ENCODE peak calls at places on chromosome 2, in four cellular contexts. J, N, Z and U are unnamed samples.

GRCh38 chr2:238855891-238856580 is 8.2 kb downstream of the TWIST2 start:
- DNase-seq in J (no peak), N (no peak), Z (no peak), U (no peak)

GRCh38 chr2:61816480-61817355 is 37.1 kb downstream of the FAM161A start:
- DNase-seq in J (no peak), N (no peak), Z (no peak), U (no peak)

GRCh38 chr2:173373286-173373685 is 18.6 kb downstream of the CDCA7 start:
- DNase-seq in J (no peak), N (no peak), Z (no peak), U (no peak)

GRCh38 chr2:128754246-128754724 is 435.6 kb upstream of the HS6ST1 start:
- DNase-seq in J (peak), N (no peak), Z (no peak), U (no peak)

GRCh38 chr2:177289824-177290632 is 25.5 kb upstream of the NFE2L2 start:
- DNase-seq in J (no peak), N (no peak), Z (no peak), U (no peak)

GRCh38 chr2:27148801-27149439 is at the start of gene TCF23:
- DNase-seq in J (no peak), N (no peak), Z (no peak), U (no peak)

GRCh38 chr2:105574796-105575344 is 169.8 kb upstream of the NCK2 start:
- DNase-seq in J (no peak), N (no peak), Z (no peak), U (no peak)

GRCh38 chr2:197863744-197864143 is 59.4 kb downstream of the PLCL1 start:
- DNase-seq in J (no peak), N (no peak), Z (no peak), U (no peak)

GRCh38 chr2:220162320-220162719 is 534.9 kb downstream of the SLC4A3 start:
- DNase-seq in J (no peak), N (no peak), Z (no peak), U (no peak)

GRCh38 chr2:48322251-48322650 is 207.7 kb upstream of the STON1 start:
- DNase-seq in J (no peak), N (no peak), Z (no peak), U (no peak)

GRCh38 chr2:218970916-218971315 is 11.4 kb downstream of the CDK5R2 start:
- DNase-seq in J (no peak), N (peak), Z (no peak), U (no peak)

GRCh38 chr2:188527110-188527509 is 235.4 kb downstream of the GULP1 start:
- DNase-seq in J (peak), N (no peak), Z (no peak), U (no peak)

GRCh38 chr2:131146749-131147148 is 41.6 kb downstream of the PLEKHB2 start:
- DNase-seq in J (no peak), N (no peak), Z (no peak), U (no peak)

GRCh38 chr2:11346129-11346528 is 1.7 kb upstream of the ROCK2 start:
- DNase-seq in J (no peak), N (no peak), Z (no peak), U (no peak)

GRCh38 chr2:202762546-202762945 is 109.0 kb downstream of the ICA1L start:
- DNase-seq in J (no peak), N (no peak), Z (no peak), U (no peak)

GRCh38 chr2:174078275-174078674 is 113.1 kb upstream of the SP3 start:
- DNase-seq in J (peak), N (no peak), Z (no peak), U (no peak)

GRCh38 chr2:221657821-221658220 is 85.7 kb upstream of the EPHA4 start:
- DNase-seq in J (peak), N (no peak), Z (no peak), U (no peak)

GRCh38 chr2:205685314-205686230 is 3.3 kb downstream of the NRP2 start:
- DNase-seq in J (peak), N (no peak), Z (peak), U (no peak)

GRCh38 chr2:51324028-51324427 is 292.1 kb upstream of the NRXN1 start:
- DNase-seq in J (no peak), N (no peak), Z (no peak), U (no peak)
- H3K27ac ChIP-seq in J (no peak), N (no peak), Z (no peak), U (no peak)

GRCh38 chr2:76870581-76870980 is 651.6 kb downstream of the LRRTM4 start:
- DNase-seq in J (peak), N (no peak), Z (no peak), U (no peak)
- TF ChIP-seq CTCF in J (no peak), N (no peak), Z (no peak), U (no peak)

GRCh38 chr2:25316101-25316500 is 25.6 kb downstream of the DNMT3A start:
- DNase-seq in J (no peak), N (peak), Z (no peak), U (no peak)
- H3K27ac ChIP-seq in J (no peak), N (peak), Z (no peak), U (no peak)

DNA sequence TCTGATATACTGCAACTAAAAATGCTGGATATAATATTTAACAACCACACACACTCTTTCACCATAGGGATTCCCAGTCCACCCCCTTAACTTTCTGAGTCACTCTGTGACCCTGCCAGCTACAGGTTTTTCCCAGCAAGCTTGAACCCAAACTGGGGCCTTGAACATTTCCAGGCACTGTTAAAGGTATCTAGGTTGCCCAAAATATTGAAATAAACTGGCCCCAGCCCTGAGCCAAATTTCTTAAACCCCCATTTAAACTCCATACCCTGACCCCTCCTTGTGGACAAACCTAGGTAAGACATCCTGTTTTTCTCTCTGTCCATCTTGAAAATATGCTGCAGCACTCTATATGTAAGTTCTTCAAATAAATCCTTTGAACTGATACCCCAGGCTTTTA is 19.7 kb upstream of the DCTN1 start:
- DNase-seq in J (no peak), N (no peak), Z (peak), U (no peak)
- TF ChIP-seq CTCF in J (peak), N (peak), Z (peak), U (peak)

GRCh38 chr2:227471924-227472264 is at the start of gene AGFG1:
- DNase-seq in J (peak), N (peak), Z (peak), U (peak)
- H3K27ac ChIP-seq in J (peak), N (peak), Z (peak), U (peak)

GRCh38 chr2:95374451-95374915 is 28.0 kb upstream of the FAHD2A start:
- DNase-seq in J (no peak), N (no peak), Z (no peak), U (no peak)

GRCh38 chr2:95374916-95375471 is 27.5 kb upstream of the FAHD2A start:
- DNase-seq in J (peak), N (no peak), Z (no peak), U (no peak)

GRCh38 chr2:95372845-95373244 is 29.7 kb upstream of the FAHD2A start:
- DNase-seq in J (no peak), N (no peak), Z (no peak), U (no peak)

GRCh38 chr2:95375532-95376221 is 26.8 kb upstream of the FAHD2A start:
- DNase-seq in J (no peak), N (no peak), Z (no peak), U (no peak)

GRCh38 chr2:95374029-95374428 is 28.5 kb upstream of the FAHD2A start:
- DNase-seq in J (no peak), N (no peak), Z (no peak), U (no peak)
- TF ChIP-seq CTCF in J (no peak), N (no peak), Z (no peak), U (no peak)

GRCh38 chr2:190405995-190406394 is 2.2 kb upstream of the MFSD6 start:
- DNase-seq in J (no peak), N (no peak), Z (no peak), U (no peak)

GRCh38 chr2:190406805-190407204 is 1.4 kb upstream of the MFSD6 start:
- DNase-seq in J (no peak), N (no peak), Z (no peak), U (no peak)

GRCh38 chr2:190407662-190408537 is at the start of gene MFSD6:
- DNase-seq in J (no peak), N (peak), Z (peak), U (no peak)

GRCh38 chr2:190408538-190409271 is 550 bp downstream of the MFSD6 start:
- DNase-seq in J (peak), N (peak), Z (peak), U (no peak)

GRCh38 chr2:190407246-190407661 is 901 bp upstream of the MFSD6 start:
- DNase-seq in J (no peak), N (no peak), Z (peak), U (no peak)
- H3K27ac ChIP-seq in J (no peak), N (no peak), Z (peak), U (no peak)